ENCODE peak calls at places on chromosome 4, in nine cellular contexts. S is NCI-H2171 treated with DMSO at 0.1 percent for 48 hours; J is brain microvascular endothelial cell; M is activated T-cell treated with anti-CD3 and anti-CD28 coated beads, Interleukin-2, amount 50 U/mL, for 72 hours; T is stimulated activated CD4-positive, alpha-beta T cell treated with anti-CD3 and anti-CD28 coated beads, Interleukin-2, amount 100 ng/mL, for 48 hours; V is psoas muscle; A is NCI-H1092; L is uterus; D is ELR. W is an unnamed sample.

GRCh38 chr4:140256335-140256734 is 102.4 kb upstream of the MAML3 start:
- DNase-seq in S (no peak), A (no peak), T (no peak), V (no peak), J (peak; percentile 68), D (peak; percentile 87), M (no peak), L (no peak), W (no peak)

GRCh38 chr4:178086324-178086723 is 644.1 kb upstream of the AGA start:
- DNase-seq in T (no peak), V (no peak), J (no peak), M (no peak), A (no peak), L (no peak), D (peak; percentile 42), S (no peak), W (no peak)

GRCh38 chr4:1765409-1766335 is 27.4 kb upstream of the FGFR3 start:
- DNase-seq in M (no peak), S (no peak), A (no peak), J (no peak), T (no peak), L (no peak), D (no peak), V (no peak), W (no peak)

GRCh38 chr4:83906561-83906960 is 370.7 kb downstream of the GPAT3 start:
- DNase-seq in M (no peak), V (no peak), S (no peak), A (no peak), T (no peak), J (no peak), L (no peak), D (no peak), W (no peak)

GRCh38 chr4:15234101-15234500 is 193.7 kb upstream of the C1QTNF7 start:
- DNase-seq in S (no peak), J (peak; percentile 92), L (no peak), A (no peak), D (peak; percentile 94), M (peak; percentile 9), V (no peak), T (no peak), W (no peak)

GRCh38 chr4:154807042-154807630 is 26.1 kb downstream of the RBM46 start:
- DNase-seq in M (no peak), A (no peak), S (peak; percentile 22), L (no peak), D (peak; percentile 61), J (no peak), V (no peak), T (no peak), W (no peak)

GRCh38 chr4:7421356-7422097 is 13.2 kb downstream of the PSAPL1 start:
- DNase-seq in L (no peak), M (no peak), V (peak; percentile 46), S (no peak), A (no peak), J (no peak), T (no peak), D (no peak), W (no peak)

GRCh38 chr4:184666670-184667069 is 17.1 kb downstream of the PRIMPOL start:
- DNase-seq in J (no peak), L (no peak), M (no peak), A (no peak), S (no peak), T (no peak), D (no peak), V (no peak), W (no peak)

GRCh38 chr4:119652978-119653377 is 24.4 kb upstream of the PDE5A start:
- DNase-seq in V (no peak), S (no peak), L (no peak), T (no peak), A (no peak), J (peak; percentile 68), M (no peak), D (peak; percentile 27), W (no peak)

GRCh38 chr4:8185280-8185679 is 13.8 kb upstream of the SH3TC1 start:
- DNase-seq in D (peak; percentile 87), A (no peak), V (no peak), S (peak; percentile 57), J (peak; percentile 75), L (no peak), T (no peak), M (no peak), W (no peak)

GRCh38 chr4:41832961-41833360 is 84.4 kb upstream of the PHOX2B start:
- DNase-seq in T (no peak), L (no peak), D (no peak), J (no peak), A (no peak), M (no peak), V (no peak), S (no peak), W (no peak)

W was measured in GM19239.